ENCODE peak calls at places on chromosomes 11 and 22, in seven cellular contexts. Z is fibroblast of mammary gland, B is left ventricle myocardium inferior, X is upper lobe of right lung, J is osteoblast, G is A549, V is heart right ventricle. Y is an unnamed sample.

GRCh38 chr22:20054485-20054884 is 25.6 kb upstream of the DGCR8 start:
- DNase-seq in Z (no peak), B (no peak), X (no peak), J (no peak), G (no peak), V (peak), Y (no peak)

GRCh38 chr11:118016094-118016493 is 29.9 kb downstream of the IL10RA start:
- DNase-seq in Z (no peak), B (no peak), X (no peak), J (no peak), G (no peak), V (no peak), Y (no peak)

GRCh38 chr22:32842486-32842885 is 41.0 kb downstream of the TIMP3 start:
- DNase-seq in Z (peak), B (no peak), X (no peak), J (no peak), G (no peak), V (no peak), Y (no peak)

GRCh38 chr11:126072141-126072741 is 9.6 kb upstream of the CDON start:
- DNase-seq in Z (no peak), B (no peak), X (no peak), J (no peak), G (no peak), V (no peak), Y (no peak)

GRCh38 chr11:41431784-41432183 is 27.7 kb downstream of the LRRC4C start:
- DNase-seq in Z (no peak), B (no peak), X (no peak), J (no peak), G (peak), V (no peak), Y (no peak)

GRCh38 chr11:79744941-79745340 is 304.1 kb upstream of the TENM4 start:
- DNase-seq in Z (no peak), B (no peak), X (no peak), J (no peak), G (no peak), V (no peak), Y (no peak)

GRCh38 chr11:36399236-36399635 is 103.1 kb downstream of the PRR5L start:
- DNase-seq in Z (no peak), B (no peak), X (no peak), J (no peak), G (no peak), V (no peak), Y (no peak)

GRCh38 chr11:79439430-79439892 is 1.4 kb downstream of the TENM4 start:
- DNase-seq in Z (peak), B (no peak), X (no peak), J (peak), G (no peak), V (no peak), Y (no peak)

GRCh38 chr11:77182542-77183420 is 54.7 kb downstream of the MYO7A start:
- DNase-seq in Z (no peak), B (peak), X (no peak), J (no peak), G (no peak), V (no peak), Y (no peak)

GRCh38 chr11:128251140-128251539 is 336.2 kb downstream of the ETS1 start:
- DNase-seq in Z (peak), B (no peak), X (no peak), J (no peak), G (no peak), V (no peak), Y (peak)

GRCh38 chr11:12762696-12763324 is 88.6 kb downstream of the TEAD1 start:
- DNase-seq in Z (no peak), B (no peak), X (no peak), J (no peak), G (no peak), V (no peak), Y (no peak)

GRCh38 chr11:133038850-133039249 is 493.5 kb downstream of the OPCML start:
- DNase-seq in Z (no peak), B (no peak), X (no peak), J (no peak), G (no peak), V (no peak), Y (no peak)

GRCh38 chr11:44453213-44453612 is 112.2 kb upstream of the CD82 start:
- DNase-seq in Z (no peak), B (no peak), X (no peak), J (peak), G (no peak), V (no peak), Y (no peak)

GRCh38 chr11:116471608-116472007 is 301.2 kb downstream of the BUD13 start:
- DNase-seq in Z (peak), B (no peak), X (no peak), J (no peak), G (no peak), V (no peak), Y (no peak)

GRCh38 chr11:88402192-88402715 is 64.7 kb upstream of the CTSC start:
- DNase-seq in Z (peak), B (no peak), X (no peak), J (no peak), G (peak), V (no peak), Y (peak)

GRCh38 chr22:28128827-28129226 is 209.8 kb upstream of the PITPNB start:
- DNase-seq in Z (no peak), B (no peak), X (no peak), J (no peak), G (no peak), V (no peak), Y (no peak)

GRCh38 chr22:28118957-28119631 is 200.0 kb upstream of the PITPNB start:
- DNase-seq in Z (no peak), B (no peak), X (no peak), J (no peak), G (no peak), V (no peak), Y (no peak)

GRCh38 chr22:28129319-28129962 is 210.4 kb upstream of the PITPNB start:
- DNase-seq in Z (no peak), B (no peak), X (no peak), J (no peak), G (no peak), V (no peak), Y (peak)

GRCh38 chr22:28123989-28124766 is 205.1 kb upstream of the PITPNB start:
- DNase-seq in Z (no peak), B (no peak), X (no peak), J (no peak), G (no peak), V (no peak), Y (no peak)
- TF ChIP-seq CTCF in Z (no peak), B (no peak), X (no peak), J (no peak), G (no peak), V (no peak), Y (no peak)

GRCh38 chr11:46534713-46535112 is 59.1 kb downstream of the AMBRA1 start:
- DNase-seq in Z (no peak), B (no peak), X (no peak), J (no peak), G (no peak), V (no peak), Y (no peak)

GRCh38 chr11:46535688-46536087 is 58.1 kb downstream of the AMBRA1 start:
- DNase-seq in Z (no peak), B (no peak), X (no peak), J (no peak), G (no peak), V (no peak), Y (no peak)

GRCh38 chr11:46533396-46534110 is 60.3 kb downstream of the AMBRA1 start:
- DNase-seq in Z (no peak), B (no peak), X (no peak), J (no peak), G (no peak), V (no peak), Y (no peak)

GRCh38 chr11:46537851-46538295 is 56.0 kb downstream of the AMBRA1 start:
- DNase-seq in Z (peak), B (peak), X (no peak), J (peak), G (peak), V (peak), Y (peak)

DNA sequence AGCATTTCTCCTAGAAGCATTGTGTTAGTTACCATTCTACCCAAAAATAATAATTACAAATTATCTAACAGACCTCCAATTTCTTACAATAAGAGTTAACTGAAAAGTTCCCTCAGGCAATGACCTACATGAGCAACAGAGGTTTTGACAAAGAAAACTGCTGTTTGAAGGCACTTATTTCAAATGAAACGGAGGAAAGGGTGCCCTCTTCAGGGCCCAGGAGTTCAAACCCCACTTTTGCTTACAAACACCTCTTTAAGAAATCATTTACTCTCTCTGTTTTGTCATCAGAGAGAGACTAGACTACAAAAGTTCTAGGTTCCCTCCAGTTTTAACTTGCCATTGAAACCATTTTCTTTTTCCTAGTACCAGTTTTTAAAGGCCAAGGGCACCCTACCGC is 56.7 kb downstream of the AMBRA1 start:
- DNase-seq in Z (no peak), B (no peak), X (no peak), J (no peak), G (peak), V (no peak), Y (peak)
- TF ChIP-seq CTCF in Z (peak), B (no peak), X (no peak), J (peak), G (peak), V (no peak), Y (peak)

GRCh38 chr11:27699242-27699925 is 871 bp downstream of the BDNF start:
- DNase-seq in Z (peak), B (no peak), X (peak), J (no peak), G (peak), V (no peak), Y (no peak)
- TF ChIP-seq CTCF in Z (no peak), B (no peak), X (no peak), J (no peak), G (no peak), V (no peak), Y (no peak)

DNA sequence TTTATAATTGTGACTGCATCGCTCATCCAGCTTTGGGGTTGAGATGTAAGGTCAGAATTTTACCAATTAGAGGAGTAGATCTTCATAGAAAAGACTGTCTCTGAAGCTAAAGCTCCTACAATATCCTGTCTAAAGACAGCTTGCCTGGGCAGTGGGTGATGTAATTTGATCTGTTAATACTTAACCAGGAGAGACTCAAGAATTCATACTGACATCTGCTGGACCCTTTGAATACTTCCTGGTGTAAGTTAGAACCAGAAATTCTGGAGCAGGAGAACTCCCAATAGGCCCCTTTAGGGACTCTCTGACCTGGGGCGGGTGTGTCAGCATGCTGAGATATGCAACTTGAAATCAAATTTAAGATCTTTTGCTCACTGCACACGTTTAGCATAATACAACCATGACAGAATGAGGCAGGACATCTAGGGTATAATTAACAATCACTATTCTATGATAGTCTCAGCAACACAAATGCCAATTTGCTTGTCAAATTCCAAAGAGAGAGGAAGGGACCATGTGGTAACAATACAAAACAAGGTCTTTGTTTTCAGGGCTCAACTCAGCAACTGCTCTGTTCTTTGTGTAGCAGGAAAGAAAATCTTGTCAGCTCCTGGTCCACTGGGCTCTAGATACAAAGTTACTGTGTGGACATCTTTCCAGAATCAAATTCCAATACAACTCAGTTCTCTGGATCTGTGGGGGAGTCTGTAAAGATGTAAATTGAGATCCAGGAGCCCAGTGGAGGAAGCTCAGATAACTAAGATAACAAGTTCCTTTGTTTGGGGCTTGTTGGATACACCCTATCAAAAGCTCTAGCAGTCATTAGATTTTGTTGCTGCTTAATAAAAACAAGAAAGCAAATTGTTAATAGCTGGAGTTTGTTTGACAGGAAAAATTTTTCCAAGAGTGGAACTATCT is 144.0 kb downstream of the INSC start:
- DNase-seq in Z (peak), B (no peak), X (no peak), J (peak), G (peak), V (no peak), Y (peak)
- TF ChIP-seq CTCF in Z (peak), B (no peak), X (peak), J (peak), G (no peak), V (no peak), Y (no peak)

DNA sequence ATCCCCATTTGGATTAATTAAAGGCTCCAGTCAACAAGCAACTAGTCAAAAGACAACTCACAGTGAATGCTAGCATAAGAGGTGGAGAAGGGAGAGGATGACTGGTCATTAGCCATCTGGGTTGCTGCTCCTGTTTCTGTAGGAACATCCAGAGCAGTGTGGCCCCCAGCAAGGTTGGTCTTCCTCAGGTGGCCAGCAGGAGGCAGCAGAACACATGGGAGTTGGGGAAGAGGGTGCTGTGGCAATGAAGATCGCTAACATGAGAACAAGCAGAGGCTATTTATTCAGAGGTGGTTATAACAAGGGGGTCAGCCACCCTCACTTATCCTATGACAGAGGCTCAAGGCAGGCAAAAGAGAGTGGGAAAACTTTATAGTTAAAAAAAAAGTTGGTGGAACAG is 21.3 kb downstream of the IZUMO1R start:
- DNase-seq in Z (peak), B (no peak), X (peak), J (no peak), G (peak), V (no peak), Y (peak)
- TF ChIP-seq CTCF in Z (peak), B (no peak), X (peak), J (peak), G (peak), V (no peak), Y (peak)